ENCODE peak calls at places on chromosome 6, in six cellular contexts. One of them, this sample, is unnamed.

GRCh38 chr6:102813489-102814275 is 1420.2 kb downstream of the GRIK2 start:
- DNase-seq in upper lobe of right lung: no peak
- DNase-seq in uterus: no peak
- DNase-seq in HFF-Myc: no peak
- DNase-seq in right lobe of liver: no peak
- DNase-seq in left lung: no peak
- DNase-seq in this sample: no peak

GRCh38 chr6:14903176-14904088 is 342.4 kb upstream of the JARID2 start:
- DNase-seq in right lobe of liver: no peak
- DNase-seq in uterus: no peak
- DNase-seq in HFF-Myc: no peak
- DNase-seq in left lung: no peak
- DNase-seq in upper lobe of right lung: no peak
- DNase-seq in this sample: no peak

GRCh38 chr6:45473121-45473967 is 95.6 kb upstream of the SUPT3H start:
- DNase-seq in upper lobe of right lung: no peak
- DNase-seq in uterus: no peak
- DNase-seq in right lobe of liver: no peak
- DNase-seq in left lung: no peak
- DNase-seq in HFF-Myc: no peak
- DNase-seq in this sample: no peak

GRCh38 chr6:139801571-139802321 is 427.3 kb upstream of the CITED2 start:
- DNase-seq in right lobe of liver: no peak
- DNase-seq in upper lobe of right lung: no peak
- DNase-seq in HFF-Myc: no peak
- DNase-seq in left lung: no peak
- DNase-seq in uterus: no peak
- DNase-seq in this sample: no peak

GRCh38 chr6:131213501-131213990 is 78.3 kb downstream of the AKAP7 start:
- DNase-seq in HFF-Myc: peak
- DNase-seq in left lung: no peak
- DNase-seq in upper lobe of right lung: no peak
- DNase-seq in right lobe of liver: no peak
- DNase-seq in uterus: no peak
- DNase-seq in this sample: no peak

GRCh38 chr6:138546733-138547185 is 47.5 kb upstream of the NHSL1 start:
- DNase-seq in uterus: no peak
- DNase-seq in right lobe of liver: no peak
- DNase-seq in left lung: no peak
- DNase-seq in upper lobe of right lung: no peak
- DNase-seq in HFF-Myc: no peak
- DNase-seq in this sample: peak

GRCh38 chr6:166055801-166056200 is 111.8 kb downstream of the TBXT start:
- DNase-seq in upper lobe of right lung: no peak
- DNase-seq in HFF-Myc: no peak
- DNase-seq in right lobe of liver: no peak
- DNase-seq in uterus: no peak
- DNase-seq in left lung: no peak
- DNase-seq in this sample: no peak

GRCh38 chr6:35507221-35507620 is 5.5 kb downstream of the TULP1 start:
- DNase-seq in right lobe of liver: no peak
- DNase-seq in uterus: no peak
- DNase-seq in left lung: no peak
- DNase-seq in HFF-Myc: no peak
- DNase-seq in upper lobe of right lung: no peak
- DNase-seq in this sample: no peak

GRCh38 chr6:146770965-146771735 is 172.4 kb downstream of the ADGB start:
- DNase-seq in uterus: no peak
- DNase-seq in right lobe of liver: peak
- DNase-seq in HFF-Myc: no peak
- DNase-seq in left lung: peak
- DNase-seq in upper lobe of right lung: peak
- DNase-seq in this sample: no peak

GRCh38 chr6:75233097-75233615 is 10.4 kb downstream of the COX7A2 start:
- DNase-seq in HFF-Myc: no peak
- DNase-seq in upper lobe of right lung: no peak
- DNase-seq in uterus: no peak
- DNase-seq in right lobe of liver: no peak
- DNase-seq in left lung: no peak
- DNase-seq in this sample: no peak

GRCh38 chr6:100412872-100413271 is 51.8 kb downstream of the SIM1 start:
- DNase-seq in left lung: no peak
- DNase-seq in upper lobe of right lung: no peak
- DNase-seq in right lobe of liver: no peak
- DNase-seq in uterus: no peak
- DNase-seq in HFF-Myc: no peak
- DNase-seq in this sample: no peak
- H3K4me3 ChIP-seq in left lung: no peak
- H3K4me3 ChIP-seq in upper lobe of right lung: no peak
- H3K4me3 ChIP-seq in right lobe of liver: no peak
- H3K4me3 ChIP-seq in uterus: no peak
- H3K4me3 ChIP-seq in HFF-Myc: no peak
- H3K4me3 ChIP-seq in this sample: no peak

GRCh38 chr6:70903665-70904452 is 53.0 kb downstream of the B3GAT2 start:
- DNase-seq in left lung: no peak
- DNase-seq in upper lobe of right lung: no peak
- DNase-seq in uterus: no peak
- DNase-seq in HFF-Myc: no peak
- DNase-seq in right lobe of liver: no peak
- DNase-seq in this sample: no peak

GRCh38 chr6:70900061-70900460 is 56.8 kb downstream of the B3GAT2 start:
- DNase-seq in right lobe of liver: no peak
- DNase-seq in uterus: no peak
- DNase-seq in left lung: no peak
- DNase-seq in upper lobe of right lung: no peak
- DNase-seq in HFF-Myc: no peak
- DNase-seq in this sample: no peak

GRCh38 chr6:70905676-70906075 is 51.2 kb downstream of the B3GAT2 start:
- DNase-seq in HFF-Myc: no peak
- DNase-seq in uterus: no peak
- DNase-seq in upper lobe of right lung: no peak
- DNase-seq in right lobe of liver: no peak
- DNase-seq in left lung: no peak
- DNase-seq in this sample: no peak

DNA sequence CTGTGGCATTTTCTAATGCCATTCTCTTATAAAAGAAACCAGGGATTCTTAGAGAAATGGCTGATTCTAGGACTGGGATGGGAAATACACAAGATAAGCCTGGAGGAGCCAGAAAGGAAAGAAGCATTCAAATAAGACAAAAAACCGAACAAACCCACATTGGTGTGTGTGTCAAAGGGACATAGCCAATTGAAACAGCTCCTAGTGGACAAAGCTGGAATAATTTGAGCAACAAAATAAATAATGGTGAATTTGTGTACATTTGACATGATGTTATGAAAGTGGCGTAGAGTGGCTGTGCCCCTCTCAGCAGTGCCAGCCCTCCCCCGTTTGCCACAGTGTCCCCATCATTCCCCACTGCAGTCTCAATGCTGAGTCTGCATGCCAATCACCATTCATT is 55.5 kb downstream of the B3GAT2 start:
- DNase-seq in uterus: no peak
- DNase-seq in upper lobe of right lung: no peak
- DNase-seq in left lung: no peak
- DNase-seq in HFF-Myc: no peak
- DNase-seq in right lobe of liver: no peak
- DNase-seq in this sample: no peak
- TF ChIP-seq CTCF in uterus: no peak
- TF ChIP-seq CTCF in upper lobe of right lung: no peak
- TF ChIP-seq CTCF in left lung: no peak
- TF ChIP-seq CTCF in HFF-Myc: peak
- TF ChIP-seq CTCF in right lobe of liver: peak
- TF ChIP-seq CTCF in this sample: peak

GRCh38 chr6:32396028-32396427 is 11.0 kb downstream of the BTNL2 start:
- DNase-seq in HFF-Myc: no peak
- DNase-seq in right lobe of liver: no peak
- DNase-seq in upper lobe of right lung: no peak
- DNase-seq in left lung: no peak
- DNase-seq in uterus: no peak
- DNase-seq in this sample: no peak

GRCh38 chr6:32397252-32397920 is 9.6 kb downstream of the BTNL2 start:
- DNase-seq in uterus: no peak
- DNase-seq in upper lobe of right lung: no peak
- DNase-seq in right lobe of liver: no peak
- DNase-seq in left lung: no peak
- DNase-seq in HFF-Myc: no peak
- DNase-seq in this sample: no peak

GRCh38 chr6:32387946-32388345 is 16.2 kb upstream of the TSBP1 start:
- DNase-seq in upper lobe of right lung: no peak
- DNase-seq in left lung: no peak
- DNase-seq in HFF-Myc: no peak
- DNase-seq in right lobe of liver: no peak
- DNase-seq in uterus: no peak
- DNase-seq in this sample: no peak

GRCh38 chr6:32393660-32394420 is 13.1 kb downstream of the BTNL2 start:
- DNase-seq in left lung: no peak
- DNase-seq in upper lobe of right lung: no peak
- DNase-seq in HFF-Myc: no peak
- DNase-seq in right lobe of liver: no peak
- DNase-seq in uterus: no peak
- DNase-seq in this sample: peak
- H3K4me3 ChIP-seq in left lung: no peak
- H3K4me3 ChIP-seq in upper lobe of right lung: no peak
- H3K4me3 ChIP-seq in HFF-Myc: no peak
- H3K4me3 ChIP-seq in right lobe of liver: no peak
- H3K4me3 ChIP-seq in uterus: no peak
- H3K4me3 ChIP-seq in this sample: peak

GRCh38 chr6:27251672-27252251 is 4.3 kb downstream of the PRSS16 start:
- DNase-seq in uterus: peak
- DNase-seq in upper lobe of right lung: peak
- DNase-seq in HFF-Myc: no peak
- DNase-seq in left lung: peak
- DNase-seq in right lobe of liver: no peak
- DNase-seq in this sample: peak
- TF ChIP-seq CTCF in uterus: no peak
- TF ChIP-seq CTCF in upper lobe of right lung: peak
- TF ChIP-seq CTCF in HFF-Myc: peak
- TF ChIP-seq CTCF in left lung: no peak
- TF ChIP-seq CTCF in right lobe of liver: no peak
- TF ChIP-seq CTCF in this sample: peak

GRCh38 chr6:96899019-96899418 is 1.3 kb upstream of the NDUFAF4 start:
- DNase-seq in upper lobe of right lung: no peak
- DNase-seq in right lobe of liver: no peak
- DNase-seq in uterus: no peak
- DNase-seq in left lung: no peak
- DNase-seq in HFF-Myc: peak
- DNase-seq in this sample: no peak
- H3K4me3 ChIP-seq in upper lobe of right lung: peak
- H3K4me3 ChIP-seq in right lobe of liver: peak
- H3K4me3 ChIP-seq in uterus: no peak
- H3K4me3 ChIP-seq in left lung: no peak
- H3K4me3 ChIP-seq in HFF-Myc: no peak
- H3K4me3 ChIP-seq in this sample: no peak

DNA sequence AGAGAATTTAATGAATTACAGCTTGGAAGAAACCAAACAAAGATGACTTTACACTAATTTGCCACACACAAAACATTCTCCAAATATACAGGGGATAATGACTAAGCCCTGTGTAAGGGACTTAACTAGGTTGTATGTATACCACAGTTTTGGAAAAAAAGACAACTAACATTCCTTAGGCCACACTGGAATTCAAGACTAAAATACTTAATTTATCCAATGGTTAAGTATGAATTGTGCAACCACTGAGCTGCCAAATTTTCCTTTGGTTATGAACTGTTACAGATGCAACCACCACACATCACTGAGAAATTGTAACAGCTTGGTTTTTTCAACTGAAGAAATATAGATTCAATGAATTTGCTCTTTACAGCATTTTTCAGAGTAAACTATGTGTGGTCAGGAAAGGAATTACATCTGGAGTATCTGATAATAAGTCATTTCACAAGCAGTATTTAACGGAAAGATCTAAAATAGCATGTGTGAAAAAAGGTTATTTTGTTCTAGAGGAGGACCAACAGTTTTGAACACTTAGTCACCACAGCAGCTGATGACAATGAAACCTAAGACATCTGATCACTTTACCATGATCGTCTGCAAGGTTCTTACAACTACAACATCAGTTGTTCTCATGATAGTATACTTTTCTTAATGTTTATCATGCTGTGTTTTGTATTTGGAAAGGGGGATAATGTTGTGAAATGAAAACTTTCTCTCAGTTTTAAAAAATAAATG is 318.8 kb downstream of the BCKDHB start:
- DNase-seq in HFF-Myc: peak
- DNase-seq in upper lobe of right lung: no peak
- DNase-seq in uterus: no peak
- DNase-seq in right lobe of liver: no peak
- DNase-seq in left lung: no peak
- DNase-seq in this sample: peak
- TF ChIP-seq CTCF in HFF-Myc: no peak
- TF ChIP-seq CTCF in upper lobe of right lung: peak
- TF ChIP-seq CTCF in uterus: no peak
- TF ChIP-seq CTCF in right lobe of liver: no peak
- TF ChIP-seq CTCF in left lung: no peak
- TF ChIP-seq CTCF in this sample: no peak

GRCh38 chr6:11744101-11744500 is 34.5 kb downstream of the ADTRP start:
- DNase-seq in left lung: no peak
- DNase-seq in uterus: no peak
- DNase-seq in HFF-Myc: no peak
- DNase-seq in right lobe of liver: no peak
- DNase-seq in upper lobe of right lung: no peak
- DNase-seq in this sample: no peak
- H3K4me3 ChIP-seq in left lung: no peak
- H3K4me3 ChIP-seq in uterus: no peak
- H3K4me3 ChIP-seq in HFF-Myc: no peak
- H3K4me3 ChIP-seq in right lobe of liver: no peak
- H3K4me3 ChIP-seq in upper lobe of right lung: no peak
- H3K4me3 ChIP-seq in this sample: no peak

GRCh38 chr6:4164456-4164855 is 29.1 kb upstream of the ECI2 start:
- DNase-seq in HFF-Myc: no peak
- DNase-seq in uterus: no peak
- DNase-seq in right lobe of liver: no peak
- DNase-seq in left lung: no peak
- DNase-seq in upper lobe of right lung: no peak
- DNase-seq in this sample: no peak
- TF ChIP-seq CTCF in HFF-Myc: no peak
- TF ChIP-seq CTCF in uterus: no peak
- TF ChIP-seq CTCF in right lobe of liver: no peak
- TF ChIP-seq CTCF in left lung: no peak
- TF ChIP-seq CTCF in upper lobe of right lung: no peak
- TF ChIP-seq CTCF in this sample: no peak

This sample was measured in keratinocyte.